ENCODE peak calls at places on chromosomes 11 and 22, in eight cellular contexts. W, U, T, R, G, K, D and P are unnamed samples.

GRCh38 chr22:46674906-46675305 is 54.7 kb downstream of the GRAMD4 start:
- DNase-seq in W (no peak), U (no peak), T (no peak), R (no peak), G (no peak), K (no peak), D (no peak), P (no peak)

GRCh38 chr11:61553373-61554171 is 27.3 kb downstream of the SYT7 start:
- DNase-seq in W (no peak), U (peak), T (no peak), R (no peak), G (no peak), K (no peak), D (no peak), P (no peak)

GRCh38 chr11:76236092-76237026 is 30.1 kb upstream of the WNT11 start:
- DNase-seq in W (peak), U (peak), T (peak), R (no peak), G (peak), K (peak), D (peak), P (peak)

GRCh38 chr11:32071811-32072210 is 19.1 kb upstream of the RCN1 start:
- DNase-seq in W (no peak), U (no peak), T (no peak), R (no peak), G (no peak), K (no peak), D (peak), P (no peak)

GRCh38 chr11:69664901-69665300 is 10.3 kb downstream of the LTO1 start:
- DNase-seq in W (peak), U (no peak), T (no peak), R (no peak), G (no peak), K (peak), D (no peak), P (no peak)

GRCh38 chr11:125874556-125875124 is 12.8 kb upstream of the HYLS1 start:
- DNase-seq in W (no peak), U (peak), T (peak), R (peak), G (peak), K (peak), D (peak), P (peak)

GRCh38 chr11:72863091-72863490 is 48.9 kb downstream of the ATG16L2 start:
- DNase-seq in W (no peak), U (no peak), T (no peak), R (no peak), G (no peak), K (no peak), D (no peak), P (no peak)

GRCh38 chr11:67416416-67417335 is 1.2 kb downstream of the CARNS1 start:
- DNase-seq in W (no peak), U (no peak), T (no peak), R (no peak), G (no peak), K (peak), D (no peak), P (peak)

GRCh38 chr11:128696930-128697329 is 3.1 kb downstream of the FLI1 start:
- DNase-seq in W (no peak), U (no peak), T (no peak), R (no peak), G (no peak), K (no peak), D (no peak), P (no peak)

GRCh38 chr11:80034801-80035200 is 594.0 kb upstream of the TENM4 start:
- DNase-seq in W (no peak), U (no peak), T (no peak), R (no peak), G (no peak), K (no peak), D (no peak), P (no peak)

GRCh38 chr11:120210651-120211521 is at the start of gene OAF:
- DNase-seq in W (peak), U (no peak), T (peak), R (peak), G (peak), K (peak), D (peak), P (peak)